ENCODE peak calls at places on chromosomes 16 and 17, in nine cellular contexts. B is hepatocyte, I is neural progenitor cell, A is GM23338, M is MM.1S, D is OCI-LY7, K is PC-3, L is HCT116, S is SK-N-SH. W is an unnamed sample.
A peak's percentile ranks its signal among the peaks of the same experiment; 100 is the strongest.

GRCh38 chr16:25413962-25414361 is 156.3 kb upstream of the ZKSCAN2 start:
- DNase-seq in B (peak; percentile 37), I (no peak), A (no peak), M (no peak), D (no peak), K (peak; percentile 41), L (no peak), S (no peak), W (peak; percentile 50)

GRCh38 chr17:30600062-30600829 is 123.0 kb downstream of the GOSR1 start:
- DNase-seq in B (peak; percentile 88), I (peak; percentile 93), A (peak; percentile 92), M (peak; percentile 81), D (peak; percentile 89), K (peak; percentile 74), L (peak; percentile 59), S (peak; percentile 97), W (peak; percentile 91)

GRCh38 chr17:36833279-36833678 is 104.0 kb upstream of the LHX1 start:
- DNase-seq in B (no peak), I (no peak), A (no peak), M (no peak), D (no peak), K (no peak), L (no peak), S (no peak), W (no peak)

GRCh38 chr16:2785101-2785991 is 2.0 kb downstream of the PRSS33 start:
- DNase-seq in B (no peak), I (no peak), A (peak; percentile 56), M (no peak), D (no peak), K (no peak), L (no peak), S (peak; percentile 70), W (no peak)

GRCh38 chr17:81576621-81577277 is 24.6 kb upstream of the FAAP100 start:
- DNase-seq in B (no peak), I (no peak), A (no peak), M (no peak), D (no peak), K (peak; percentile 95), L (no peak), S (no peak), W (peak; percentile 90)

GRCh38 chr16:15502041-15502725 is 67.8 kb downstream of the BMERB1 start:
- DNase-seq in B (peak; percentile 22), I (no peak), A (peak; percentile 26), M (no peak), D (no peak), K (peak; percentile 77), L (peak; percentile 95), S (no peak), W (peak; percentile 95)

GRCh38 chr17:55845385-55845784 is 94.5 kb downstream of the PCTP start:
- DNase-seq in B (peak; percentile 81), I (peak; percentile 84), A (peak; percentile 87), M (no peak), D (no peak), K (no peak), L (no peak), S (peak; percentile 88), W (peak; percentile 81)

GRCh38 chr16:57476546-57477410 is 9.5 kb downstream of the DOK4 start:
- DNase-seq in B (no peak), I (no peak), A (peak; percentile 66), M (no peak), D (no peak), K (no peak), L (no peak), S (peak; percentile 43), W (no peak)

GRCh38 chr16:84191466-84191865 is 509 bp downstream of the ADAD2 start:
- DNase-seq in B (peak; percentile 3), I (no peak), A (no peak), M (no peak), D (no peak), K (no peak), L (no peak), S (no peak), W (no peak)

GRCh38 chr17:22272363-22273146 is 580.2 kb downstream of the KCNJ18 start:
- DNase-seq in B (no peak), I (no peak), A (no peak), M (no peak), D (no peak), K (no peak), L (no peak), S (no peak), W (no peak)

GRCh38 chr17:79075433-79075805 is 795 bp downstream of the ENGASE start:
- DNase-seq in B (no peak), I (no peak), A (peak; percentile 29), M (no peak), D (no peak), K (no peak), L (no peak), S (no peak), W (peak; percentile 56)

GRCh38 chr17:22694362-22695227 is 1002.3 kb downstream of the KCNJ18 start:
- DNase-seq in B (no peak), I (no peak), A (peak; percentile 11), M (no peak), D (no peak), K (no peak), L (no peak), S (peak; percentile 81), W (no peak)

GRCh38 chr16:78184554-78185183 is 85.2 kb downstream of the WWOX start:
- DNase-seq in B (peak; percentile 59), I (no peak), A (no peak), M (no peak), D (no peak), K (peak; percentile 73), L (no peak), S (peak; percentile 49), W (peak; percentile 35)

GRCh38 chr17:62671553-62671952 is 44.1 kb downstream of the MRC2 start:
- DNase-seq in B (no peak), I (no peak), A (no peak), M (no peak), D (no peak), K (no peak), L (no peak), S (peak; percentile 62), W (no peak)

GRCh38 chr17:17784599-17785264 is 52.1 kb downstream of the SREBF1 start:
- DNase-seq in B (no peak), I (peak; percentile 56), A (peak; percentile 54), M (no peak), D (peak; percentile 82), K (peak; percentile 36), L (no peak), S (peak; percentile 60), W (peak; percentile 60)

GRCh38 chr17:5033352-5034015 is 1.7 kb downstream of the SLC52A1 start:
- DNase-seq in B (no peak), I (no peak), A (peak; percentile 46), M (no peak), D (no peak), K (no peak), L (no peak), S (no peak), W (no peak)

GRCh38 chr17:5034651-5035050 is 575 bp downstream of the SLC52A1 start:
- DNase-seq in B (no peak), I (no peak), A (no peak), M (no peak), D (no peak), K (no peak), L (no peak), S (no peak), W (no peak)

GRCh38 chr17:5034063-5034462 is 1.2 kb downstream of the SLC52A1 start:
- DNase-seq in B (no peak), I (no peak), A (no peak), M (no peak), D (no peak), K (no peak), L (no peak), S (no peak), W (no peak)

GRCh38 chr17:5031365-5032082 is 3.7 kb downstream of the SLC52A1 start:
- DNase-seq in B (peak; percentile 91), I (peak; percentile 90), A (peak; percentile 93), M (peak; percentile 86), D (peak; percentile 91), K (peak; percentile 78), L (peak; percentile 62), S (peak; percentile 95), W (peak; percentile 86)

DNA sequence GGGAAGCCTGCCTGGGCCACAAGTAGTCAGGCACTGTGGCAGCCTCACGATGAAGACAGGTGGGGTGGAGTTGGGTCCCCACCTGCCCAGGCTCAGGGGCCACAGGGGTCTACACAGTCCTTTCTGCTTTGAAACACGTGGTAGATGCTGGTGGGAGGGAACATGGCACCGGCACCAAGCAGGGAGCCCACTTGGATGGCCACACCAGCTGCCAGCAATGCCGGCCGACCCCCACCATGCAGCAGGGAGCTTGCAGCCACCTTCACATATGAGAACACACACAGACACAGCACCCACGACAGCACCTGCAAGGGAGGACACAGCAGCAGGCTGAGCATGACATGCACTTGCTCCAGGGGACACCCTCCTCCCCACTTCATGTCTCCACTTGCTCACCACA is 2.4 kb downstream of the SLC52A1 start:
- DNase-seq in B (no peak), I (no peak), A (no peak), M (no peak), D (no peak), K (no peak), L (no peak), S (no peak), W (no peak)
- H3K4me2 ChIP-seq in B (no peak overlapping the region), I (no peak overlapping the region), A (no peak overlapping the region), M (no peak overlapping the region), D (no peak overlapping the region), K (no peak overlapping the region), L (no peak overlapping the region), S (no peak overlapping the region), W (no peak overlapping the region)

DNA sequence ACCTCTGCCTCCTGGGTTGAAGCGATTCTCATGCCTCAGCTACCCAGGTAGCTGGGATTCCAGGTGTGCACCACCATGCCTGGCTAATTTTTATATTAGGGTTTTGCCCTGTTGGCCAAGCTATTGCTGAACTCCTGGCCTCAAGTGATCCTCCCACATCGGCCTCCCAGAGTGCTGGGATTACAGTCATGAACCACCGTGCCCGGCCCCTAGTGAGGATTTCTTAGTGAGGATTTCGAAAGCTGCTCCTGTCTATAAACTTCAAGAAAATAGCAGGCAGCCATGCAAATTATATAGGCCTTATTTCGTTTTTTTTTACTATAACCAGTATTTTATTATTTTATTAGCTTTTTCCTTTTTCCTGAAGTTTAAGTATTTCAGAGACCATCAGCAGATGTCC is 41.6 kb downstream of the EPN2 start:
- DNase-seq in B (no peak), I (no peak), A (no peak), M (no peak), D (no peak), K (no peak), L (no peak), S (no peak), W (no peak)
- TF ChIP-seq EZH2phosphoT487 in B (no peak), I (no peak), A (no peak), M (no peak), D (no peak), K (no peak), L (no peak), S (no peak), W (no peak)

GRCh38 chr17:15399443-15399842 is 58.0 kb upstream of the TEKT3 start:
- DNase-seq in B (no peak), I (no peak), A (no peak), M (no peak), D (no peak), K (no peak), L (no peak), S (no peak), W (no peak)
- H3K4me2 ChIP-seq in B (no peak overlapping the region), I (no peak overlapping the region), A (no peak overlapping the region), M (no peak overlapping the region), D (no peak overlapping the region), K (peak overlapping the region; percentile 70), L (no peak overlapping the region), S (peak overlapping the region; percentile 42), W (peak overlapping the region; percentile 77)

DNA sequence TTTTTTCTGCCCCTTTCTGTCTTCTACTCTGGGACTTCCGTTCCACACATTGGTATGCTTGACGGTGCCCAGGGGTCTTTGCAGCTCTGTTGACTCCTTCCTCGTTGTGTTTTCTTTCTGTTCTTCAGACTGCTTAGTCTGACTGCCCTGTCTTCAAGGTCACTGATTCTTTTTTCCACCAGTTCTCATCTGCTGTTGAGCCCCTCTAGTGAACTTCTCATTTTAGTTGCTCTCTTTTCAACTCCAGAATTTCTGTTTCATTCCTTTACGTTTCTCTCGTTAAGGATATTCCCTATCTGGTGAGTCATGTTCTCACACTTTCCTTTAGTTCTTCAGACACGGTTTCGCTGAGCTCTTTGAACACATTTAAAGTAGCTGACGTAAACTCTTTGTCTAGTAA is 13.8 kb downstream of the GAA start:
- DNase-seq in B (no peak), I (no peak), A (no peak), M (no peak), D (no peak), K (no peak), L (no peak), S (no peak), W (no peak)
- TF ChIP-seq EZH2phosphoT487 in B (no peak), I (no peak), A (no peak), M (no peak), D (no peak), K (no peak), L (no peak), S (no peak), W (no peak)